ENCODE peak calls at places on chromosomes 11 and 22, in nine cellular contexts. One of them, this sample, is unnamed.
A peak's percentile ranks its signal among the peaks of the same experiment; 100 is the strongest.

GRCh38 chr22:17842386-17842785 is 68.1 kb upstream of the BID start:
- DNase-seq in neural crest cell: no peak
- DNase-seq in HTR-8/SVneo: no peak
- DNase-seq in sigmoid colon: peak; percentile 76
- DNase-seq in NCI-H82: no peak
- DNase-seq in EL: no peak
- DNase-seq in SK-N-DZ: no peak
- DNase-seq in epithelial cell of esophagus: no peak
- DNase-seq in GOT3: no peak
- DNase-seq in this sample: no peak

GRCh38 chr11:42013656-42014201 is 554.3 kb upstream of the LRRC4C start:
- DNase-seq in neural crest cell: no peak
- DNase-seq in HTR-8/SVneo: no peak
- DNase-seq in sigmoid colon: no peak
- DNase-seq in NCI-H82: no peak
- DNase-seq in EL: no peak
- DNase-seq in SK-N-DZ: no peak
- DNase-seq in epithelial cell of esophagus: no peak
- DNase-seq in GOT3: no peak
- DNase-seq in this sample: no peak

GRCh38 chr11:126403039-126403438 is 47.6 kb downstream of the ST3GAL4 start:
- DNase-seq in neural crest cell: no peak
- DNase-seq in HTR-8/SVneo: no peak
- DNase-seq in sigmoid colon: no peak
- DNase-seq in NCI-H82: no peak
- DNase-seq in EL: peak; percentile 38
- DNase-seq in SK-N-DZ: no peak
- DNase-seq in epithelial cell of esophagus: peak; percentile 85
- DNase-seq in GOT3: no peak
- DNase-seq in this sample: no peak

GRCh38 chr11:94734563-94735275 is 33.4 kb upstream of the AMOTL1 start:
- DNase-seq in neural crest cell: no peak
- DNase-seq in HTR-8/SVneo: no peak
- DNase-seq in sigmoid colon: no peak
- DNase-seq in NCI-H82: peak; percentile 87
- DNase-seq in EL: no peak
- DNase-seq in SK-N-DZ: peak; percentile 83
- DNase-seq in epithelial cell of esophagus: peak; percentile 53
- DNase-seq in GOT3: no peak
- DNase-seq in this sample: no peak

GRCh38 chr11:113833151-113833550 is 42.2 kb downstream of the USP28 start:
- DNase-seq in neural crest cell: no peak
- DNase-seq in HTR-8/SVneo: no peak
- DNase-seq in sigmoid colon: no peak
- DNase-seq in NCI-H82: no peak
- DNase-seq in EL: no peak
- DNase-seq in SK-N-DZ: no peak
- DNase-seq in epithelial cell of esophagus: no peak
- DNase-seq in GOT3: no peak
- DNase-seq in this sample: no peak

GRCh38 chr11:124760205-124760652 is 1.9 kb downstream of the ESAM start:
- DNase-seq in neural crest cell: no peak
- DNase-seq in HTR-8/SVneo: no peak
- DNase-seq in sigmoid colon: no peak
- DNase-seq in NCI-H82: no peak
- DNase-seq in EL: no peak
- DNase-seq in SK-N-DZ: no peak
- DNase-seq in epithelial cell of esophagus: no peak
- DNase-seq in GOT3: no peak
- DNase-seq in this sample: no peak

GRCh38 chr22:12601870-12602779 is 2925.9 kb upstream of the OR11H1 start:
- DNase-seq in neural crest cell: no peak
- DNase-seq in HTR-8/SVneo: no peak
- DNase-seq in sigmoid colon: peak; percentile 63
- DNase-seq in NCI-H82: no peak
- DNase-seq in EL: no peak
- DNase-seq in SK-N-DZ: peak; percentile 77
- DNase-seq in epithelial cell of esophagus: no peak
- DNase-seq in GOT3: no peak
- DNase-seq in this sample: no peak

GRCh38 chr11:64846998-64847666 is 2.7 kb upstream of the CDC42BPG start:
- DNase-seq in neural crest cell: peak; percentile 95
- DNase-seq in HTR-8/SVneo: peak; percentile 91
- DNase-seq in sigmoid colon: peak; percentile 96
- DNase-seq in NCI-H82: peak; percentile 96
- DNase-seq in EL: peak; percentile 90
- DNase-seq in SK-N-DZ: peak; percentile 93
- DNase-seq in epithelial cell of esophagus: peak; percentile 89
- DNase-seq in GOT3: peak; percentile 43
- DNase-seq in this sample: peak; percentile 89

GRCh38 chr22:42340150-42340549 is 69.7 kb upstream of the TCF20 start:
- DNase-seq in neural crest cell: no peak
- DNase-seq in HTR-8/SVneo: no peak
- DNase-seq in sigmoid colon: no peak
- DNase-seq in NCI-H82: peak; percentile 22
- DNase-seq in EL: no peak
- DNase-seq in SK-N-DZ: no peak
- DNase-seq in epithelial cell of esophagus: no peak
- DNase-seq in GOT3: no peak
- DNase-seq in this sample: no peak

GRCh38 chr11:64765841-64766682 is 6.3 kb upstream of the PYGM start:
- DNase-seq in neural crest cell: no peak
- DNase-seq in HTR-8/SVneo: no peak
- DNase-seq in sigmoid colon: peak; percentile 63
- DNase-seq in NCI-H82: no peak
- DNase-seq in EL: no peak
- DNase-seq in SK-N-DZ: no peak
- DNase-seq in epithelial cell of esophagus: no peak
- DNase-seq in GOT3: no peak
- DNase-seq in this sample: no peak

GRCh38 chr11:70323811-70324210 is 53.3 kb downstream of the PPFIA1 start:
- DNase-seq in neural crest cell: no peak
- DNase-seq in HTR-8/SVneo: peak; percentile 29
- DNase-seq in sigmoid colon: no peak
- DNase-seq in NCI-H82: no peak
- DNase-seq in EL: peak; percentile 27
- DNase-seq in SK-N-DZ: no peak
- DNase-seq in epithelial cell of esophagus: peak; percentile 34
- DNase-seq in GOT3: no peak
- DNase-seq in this sample: no peak

GRCh38 chr11:9574556-9574805 is 1.0 kb downstream of the WEE1 start:
- DNase-seq in neural crest cell: no peak
- DNase-seq in HTR-8/SVneo: no peak
- DNase-seq in sigmoid colon: no peak
- DNase-seq in NCI-H82: no peak
- DNase-seq in EL: no peak
- DNase-seq in SK-N-DZ: no peak
- DNase-seq in epithelial cell of esophagus: no peak
- DNase-seq in GOT3: no peak
- DNase-seq in this sample: no peak

GRCh38 chr22:49925525-49926128 is 7.2 kb downstream of the CRELD2 start:
- DNase-seq in neural crest cell: no peak
- DNase-seq in HTR-8/SVneo: no peak
- DNase-seq in sigmoid colon: no peak
- DNase-seq in NCI-H82: no peak
- DNase-seq in EL: no peak
- DNase-seq in SK-N-DZ: no peak
- DNase-seq in epithelial cell of esophagus: no peak
- DNase-seq in GOT3: no peak
- DNase-seq in this sample: no peak